ENCODE peak calls at places on chromosome 22, in five cellular contexts. Y, H, R, G and I are unnamed samples.

GRCh38 chr22:42357634-42358296 is 74.4 kb downstream of the NFAM1 start:
- DNase-seq in Y (peak; percentile 80), G (peak; percentile 87), R (no peak), H (no peak), I (no peak)

GRCh38 chr22:27097933-27098332 is 440.5 kb downstream of the MIAT start:
- DNase-seq in G (no peak), R (peak; percentile 33), H (no peak), Y (no peak), I (no peak)

GRCh38 chr22:45997077-45997774 is 20.3 kb upstream of the WNT7B start:
- DNase-seq in G (peak; percentile 63), Y (peak; percentile 96), H (peak; percentile 96), R (peak; percentile 96), I (peak; percentile 80)

GRCh38 chr22:29243874-29244446 is 23.8 kb downstream of the RHBDD3 start:
- DNase-seq in Y (no peak), H (no peak), R (no peak), G (no peak), I (no peak)

GRCh38 chr22:48240165-48240934 is 1477.9 kb downstream of the TBC1D22A start:
- DNase-seq in R (no peak), G (peak; percentile 1), H (no peak), Y (no peak), I (no peak)

GRCh38 chr22:30605449-30606110 is 1.4 kb upstream of the TCN2 start:
- DNase-seq in Y (peak; percentile 54), R (peak; percentile 72), G (peak; percentile 63), H (peak; percentile 52), I (no peak)

GRCh38 chr22:23383491-23384450 is 196.3 kb downstream of the IGLL1 start:
- DNase-seq in R (peak; percentile 17), Y (no peak), G (peak; percentile 65), H (peak; percentile 78), I (no peak)

GRCh38 chr22:17918840-17919239 is 105.5 kb downstream of the MICAL3 start:
- DNase-seq in Y (no peak), G (no peak), H (no peak), R (no peak), I (peak; percentile 42)

GRCh38 chr22:43293259-43293658 is 49.9 kb downstream of the SCUBE1 start:
- DNase-seq in H (no peak), G (peak; percentile 36), Y (no peak), R (no peak), I (no peak)

GRCh38 chr22:27370281-27370680 is 431.3 kb downstream of the MN1 start:
- DNase-seq in G (no peak), R (peak; percentile 8), H (no peak), Y (no peak), I (no peak)

GRCh38 chr22:31556627-31557203 is 60.4 kb downstream of the SFI1 start:
- DNase-seq in R (peak; percentile 73), Y (no peak), H (no peak), G (no peak), I (no peak)

GRCh38 chr22:30878516-30879365 is 89.8 kb downstream of the MORC2 start:
- DNase-seq in H (no peak), Y (peak; percentile 55), R (peak; percentile 12), G (no peak), I (no peak)

GRCh38 chr22:44578516-44579230 is 80.6 kb upstream of the RTL6 start:
- DNase-seq in R (no peak), H (no peak), G (no peak), Y (no peak), I (no peak)

GRCh38 chr22:50531546-50532352 is 1.9 kb upstream of the TYMP start:
- DNase-seq in Y (peak; percentile 89), H (peak; percentile 71), G (peak; percentile 84), R (peak; percentile 73), I (no peak)

GRCh38 chr22:20248461-20248959 is 19.6 kb downstream of the RTN4R start:
- DNase-seq in R (no peak), H (no peak), G (no peak), Y (no peak), I (no peak)

GRCh38 chr22:50530280-50530856 is 556 bp upstream of the TYMP start:
- DNase-seq in R (peak; percentile 85), Y (peak; percentile 91), H (peak; percentile 72), G (peak; percentile 91), I (no peak)

GRCh38 chr22:36363378-36363931 is 24.3 kb downstream of the MYH9 start:
- DNase-seq in G (peak; percentile 65), R (no peak), Y (no peak), H (no peak), I (no peak)

GRCh38 chr22:45206233-45206632 is 34.5 kb downstream of the KIAA0930 start:
- DNase-seq in H (no peak), G (no peak), R (no peak), Y (no peak), I (no peak)

GRCh38 chr22:29030618-29031235 is 30.9 kb downstream of the C22orf31 start:
- DNase-seq in G (peak; percentile 93), H (peak; percentile 89), Y (peak; percentile 88), R (peak; percentile 88), I (no peak)

GRCh38 chr22:30381250-30381649 is 6.0 kb downstream of the RNF215 start:
- DNase-seq in Y (no peak), R (no peak), G (no peak), H (no peak), I (no peak)

GRCh38 chr22:19876314-19876940 is 21.8 kb upstream of the GNB1L start:
- DNase-seq in H (peak; percentile 40), Y (peak; percentile 26), G (no peak), R (no peak), I (no peak)

GRCh38 chr22:44180706-44181032 is at the start of gene PARVG:
- DNase-seq in Y (no peak), G (no peak), R (peak; percentile 20), H (no peak), I (no peak)

GRCh38 chr22:17112491-17113042 is 8.6 kb downstream of the TMEM121B start:
- DNase-seq in Y (no peak), H (no peak), G (no peak), R (no peak), I (no peak)

GRCh38 chr22:45743687-45744086 is 72.1 kb downstream of the ATXN10 start:
- DNase-seq in Y (no peak), G (no peak), H (no peak), R (no peak), I (no peak)

DNA sequence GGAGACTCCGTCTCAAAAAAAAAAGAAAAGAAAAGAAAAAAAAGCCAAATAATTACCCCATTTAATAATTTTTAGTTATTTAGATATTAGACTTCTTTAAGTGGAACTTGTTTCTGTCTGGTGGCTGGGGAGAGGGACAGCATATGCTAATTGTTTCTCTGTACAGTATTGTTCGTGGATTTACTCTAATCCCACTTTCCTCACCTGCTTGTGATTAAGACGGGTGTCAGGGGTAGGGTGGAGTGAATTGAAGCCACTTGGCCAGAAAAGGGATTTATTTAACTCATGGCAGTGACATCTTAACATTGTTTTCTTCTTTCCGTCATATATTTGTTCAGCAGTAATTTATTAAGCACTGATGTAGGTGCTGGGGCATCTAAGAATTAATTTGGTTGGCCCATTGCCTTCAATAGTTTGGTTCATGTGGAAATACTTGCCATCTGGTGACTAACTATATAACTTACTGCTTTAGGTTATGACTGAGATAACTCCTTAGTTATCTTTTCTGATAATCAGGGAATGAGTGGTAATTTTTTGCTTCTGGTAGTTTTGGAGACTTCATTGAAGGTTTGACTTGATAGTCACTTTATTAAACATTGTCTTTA is 4.6 kb downstream of the TNRC6B start:
- DNase-seq in R (no peak), H (no peak), Y (no peak), G (no peak), I (no peak)
- H3K4me3 ChIP-seq in R (no peak overlapping the region), H (no peak overlapping the region), Y (no peak overlapping the region), G (no peak overlapping the region), I (no peak overlapping the region)

GRCh38 chr22:39300198-39300830 is 19.1 kb downstream of the RPL3 start:
- DNase-seq in Y (peak; percentile 79), H (no peak), G (no peak), R (no peak), I (no peak)
- TF ChIP-seq CTCF in Y (peak; percentile 9), H (no peak), G (no peak), R (no peak), I (no peak)

DNA sequence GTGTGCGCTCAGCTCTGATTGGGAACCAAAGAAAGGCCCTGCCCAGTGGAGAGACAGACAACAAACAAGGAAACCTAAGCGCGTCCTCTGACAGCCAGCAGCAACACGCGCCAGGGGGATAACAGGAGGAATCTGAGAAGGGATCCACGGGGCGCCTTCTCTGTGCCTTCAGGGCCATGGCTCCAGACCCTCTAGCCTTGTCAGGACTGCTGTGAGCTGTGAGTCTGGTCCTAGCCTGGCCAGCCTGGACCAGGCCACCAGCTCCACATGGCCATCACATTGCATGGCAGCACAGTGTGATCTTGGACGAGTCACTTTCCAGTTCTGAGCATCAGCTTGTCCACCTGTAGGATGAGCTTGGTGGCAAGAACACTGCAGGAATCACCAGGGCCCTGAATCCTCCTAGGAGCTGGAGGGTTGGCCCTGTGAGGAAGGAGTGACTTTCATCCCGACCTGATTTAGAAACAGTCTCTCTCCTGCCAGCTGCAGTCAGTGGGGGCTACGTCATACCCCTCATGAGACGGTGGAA is 11.8 kb upstream of the MGAT3 start:
- DNase-seq in Y (no peak), R (no peak), G (no peak), H (no peak), I (no peak)
- H3K4me3 ChIP-seq in Y (no peak overlapping the region), R (no peak overlapping the region), G (no peak overlapping the region), H (no peak overlapping the region), I (no peak overlapping the region)

GRCh38 chr22:47012589-47013365 is 250.3 kb downstream of the TBC1D22A start:
- DNase-seq in H (peak; percentile 27), Y (no peak), R (peak; percentile 74), G (no peak), I (peak; percentile 37)
- TF ChIP-seq CTCF in H (no peak), Y (no peak), R (peak; percentile 43), G (no peak), I (no peak)

DNA sequence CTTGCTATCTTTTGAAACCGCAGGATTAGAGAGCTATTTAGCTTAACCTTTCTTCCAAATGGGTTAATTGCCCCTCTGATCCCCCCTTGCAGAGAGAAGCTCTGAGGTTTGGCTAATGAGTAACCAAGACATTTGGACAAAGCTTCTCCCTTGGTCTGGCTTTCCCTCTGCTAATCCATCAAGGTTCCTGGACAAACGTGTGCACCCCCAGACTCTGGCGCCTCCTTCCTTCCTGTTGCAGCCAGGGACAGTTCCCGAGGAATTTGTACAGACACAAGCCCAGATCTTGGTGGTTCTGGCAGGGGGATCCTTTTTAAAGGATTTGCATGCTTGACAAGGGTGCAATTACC is 1.6 kb downstream of the KIAA1671 start:
- DNase-seq in H (no peak), Y (no peak), R (no peak), G (no peak), I (no peak)
- H3K4me3 ChIP-seq in H (peak overlapping the region; percentile 54), Y (peak overlapping the region; percentile 95), R (no peak overlapping the region), G (peak overlapping the region; percentile 73), I (no peak overlapping the region)